ENCODE peak calls at places on chromosomes 11 and 22, in six cellular contexts. One of them, this sample, is unnamed.
A peak's percentile ranks its signal among the peaks of the same experiment; 100 is the strongest.

GRCh38 chr11:6911946-6912345 is 8.9 kb upstream of the OR2D3 start:
- DNase-seq in K562: no peak
- DNase-seq in stomach: no peak
- DNase-seq in transverse colon: no peak
- DNase-seq in esophagus muscularis mucosa: no peak
- DNase-seq in HepG2: no peak
- DNase-seq in this sample: no peak

GRCh38 chr11:104653011-104653806 is 245.1 kb downstream of the CASP12 start:
- DNase-seq in transverse colon: no peak
- DNase-seq in esophagus muscularis mucosa: no peak
- DNase-seq in stomach: no peak
- DNase-seq in K562: no peak
- DNase-seq in HepG2: no peak
- DNase-seq in this sample: no peak

GRCh38 chr11:58530236-58530635 is 22.3 kb upstream of the OR5B21 start:
- DNase-seq in HepG2: no peak
- DNase-seq in K562: no peak
- DNase-seq in stomach: no peak
- DNase-seq in transverse colon: no peak
- DNase-seq in esophagus muscularis mucosa: no peak
- DNase-seq in this sample: no peak

GRCh38 chr11:66639066-66639813 is 737 bp downstream of the RBM4 start:
- DNase-seq in stomach: no peak
- DNase-seq in esophagus muscularis mucosa: no peak
- DNase-seq in HepG2: peak; percentile 29
- DNase-seq in K562: no peak
- DNase-seq in transverse colon: peak; percentile 20
- DNase-seq in this sample: no peak

GRCh38 chr11:46291441-46292143 is 14.1 kb downstream of the CREB3L1 start:
- DNase-seq in transverse colon: no peak
- DNase-seq in stomach: peak; percentile 50
- DNase-seq in HepG2: no peak
- DNase-seq in esophagus muscularis mucosa: no peak
- DNase-seq in K562: no peak
- DNase-seq in this sample: no peak

GRCh38 chr11:36048496-36049247 is 104.8 kb downstream of the LDLRAD3 start:
- DNase-seq in esophagus muscularis mucosa: no peak
- DNase-seq in HepG2: no peak
- DNase-seq in stomach: no peak
- DNase-seq in transverse colon: no peak
- DNase-seq in K562: no peak
- DNase-seq in this sample: no peak

GRCh38 chr22:49936018-49936972 is 17.9 kb downstream of the CRELD2 start:
- DNase-seq in HepG2: peak; percentile 93
- DNase-seq in transverse colon: peak; percentile 92
- DNase-seq in K562: peak; percentile 79
- DNase-seq in stomach: peak; percentile 95
- DNase-seq in esophagus muscularis mucosa: peak; percentile 98
- DNase-seq in this sample: peak; percentile 95

GRCh38 chr22:32042924-32043323 is at the start of gene SLC5A1:
- DNase-seq in transverse colon: peak; percentile 91
- DNase-seq in K562: no peak
- DNase-seq in esophagus muscularis mucosa: no peak
- DNase-seq in stomach: peak; percentile 88
- DNase-seq in HepG2: no peak
- DNase-seq in this sample: peak; percentile 81

GRCh38 chr11:99069831-99070444 is 49.2 kb downstream of the CNTN5 start:
- DNase-seq in transverse colon: peak; percentile 12
- DNase-seq in esophagus muscularis mucosa: no peak
- DNase-seq in stomach: no peak
- DNase-seq in K562: no peak
- DNase-seq in HepG2: peak; percentile 3
- DNase-seq in this sample: no peak

GRCh38 chr11:36475192-36475591 is 34.9 kb downstream of the TRAF6 start:
- DNase-seq in HepG2: no peak
- DNase-seq in transverse colon: no peak
- DNase-seq in esophagus muscularis mucosa: no peak
- DNase-seq in stomach: no peak
- DNase-seq in K562: no peak
- DNase-seq in this sample: no peak

GRCh38 chr11:94134651-94135512 is 6.2 kb downstream of the PANX1 start:
- DNase-seq in stomach: peak; percentile 64
- DNase-seq in esophagus muscularis mucosa: no peak
- DNase-seq in K562: no peak
- DNase-seq in transverse colon: peak; percentile 55
- DNase-seq in HepG2: no peak
- DNase-seq in this sample: no peak

GRCh38 chr22:49657275-49657973 is 170.2 kb downstream of the BRD1 start:
- DNase-seq in esophagus muscularis mucosa: no peak
- DNase-seq in transverse colon: peak; percentile 68
- DNase-seq in HepG2: no peak
- DNase-seq in stomach: peak; percentile 48
- DNase-seq in K562: peak; percentile 68
- DNase-seq in this sample: peak; percentile 81

GRCh38 chr22:18056802-18057474 is 20.9 kb upstream of the PEX26 start:
- DNase-seq in K562: no peak
- DNase-seq in esophagus muscularis mucosa: no peak
- DNase-seq in HepG2: no peak
- DNase-seq in transverse colon: peak; percentile 50
- DNase-seq in stomach: no peak
- DNase-seq in this sample: no peak

GRCh38 chr11:10318527-10318802 is 13.6 kb downstream of the ADM start:
- DNase-seq in HepG2: no peak
- DNase-seq in K562: no peak
- DNase-seq in esophagus muscularis mucosa: no peak
- DNase-seq in transverse colon: peak; percentile 54
- DNase-seq in stomach: no peak
- DNase-seq in this sample: no peak

GRCh38 chr11:57703341-57703740 is 8.7 kb downstream of the MED19 start:
- DNase-seq in transverse colon: no peak
- DNase-seq in HepG2: no peak
- DNase-seq in stomach: no peak
- DNase-seq in esophagus muscularis mucosa: no peak
- DNase-seq in K562: no peak
- DNase-seq in this sample: no peak

GRCh38 chr11:21814169-21814568 is 378.7 kb upstream of the ANO5 start:
- DNase-seq in K562: no peak
- DNase-seq in transverse colon: no peak
- DNase-seq in HepG2: peak; percentile 40
- DNase-seq in stomach: no peak
- DNase-seq in esophagus muscularis mucosa: no peak
- DNase-seq in this sample: no peak

DNA sequence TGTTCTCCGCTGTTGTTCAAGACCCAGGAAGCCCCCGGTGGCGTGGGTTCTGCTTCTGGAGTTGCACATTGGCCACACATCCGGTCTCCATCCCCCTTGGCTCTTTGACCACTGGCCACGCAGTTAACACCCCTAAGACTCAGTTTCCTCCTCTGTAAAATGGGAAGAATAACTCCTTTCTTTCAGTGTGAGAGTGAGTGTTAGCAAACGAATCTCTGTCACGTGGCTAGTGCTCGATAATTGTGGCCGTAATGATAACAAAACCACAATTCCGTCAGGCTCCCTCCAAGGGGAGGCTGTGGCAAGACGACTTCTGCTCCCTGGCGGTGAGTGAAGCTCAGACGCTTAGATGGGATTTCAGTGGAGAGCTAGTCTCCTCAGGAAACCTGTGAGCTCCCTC is 315.2 kb upstream of the B3GAT1 start:
- DNase-seq in transverse colon: no peak
- DNase-seq in esophagus muscularis mucosa: no peak
- DNase-seq in HepG2: no peak
- DNase-seq in K562: peak; percentile 30
- DNase-seq in stomach: no peak
- DNase-seq in this sample: no peak
- TF ChIP-seq POLR2A in transverse colon: no peak
- TF ChIP-seq POLR2A in esophagus muscularis mucosa: no peak
- TF ChIP-seq POLR2A in HepG2: no peak
- TF ChIP-seq POLR2A in K562: no peak
- TF ChIP-seq POLR2A in stomach: no peak
- TF ChIP-seq POLR2A in this sample: no peak

GRCh38 chr11:50188040-50188439 is 155.4 kb downstream of the OR4C45 start:
- DNase-seq in stomach: no peak
- DNase-seq in K562: no peak
- DNase-seq in HepG2: no peak
- DNase-seq in transverse colon: no peak
- DNase-seq in esophagus muscularis mucosa: no peak
- DNase-seq in this sample: no peak

GRCh38 chr11:50187220-50187619 is 154.5 kb downstream of the OR4C45 start:
- DNase-seq in K562: no peak
- DNase-seq in transverse colon: no peak
- DNase-seq in HepG2: no peak
- DNase-seq in stomach: no peak
- DNase-seq in esophagus muscularis mucosa: no peak
- DNase-seq in this sample: no peak

DNA sequence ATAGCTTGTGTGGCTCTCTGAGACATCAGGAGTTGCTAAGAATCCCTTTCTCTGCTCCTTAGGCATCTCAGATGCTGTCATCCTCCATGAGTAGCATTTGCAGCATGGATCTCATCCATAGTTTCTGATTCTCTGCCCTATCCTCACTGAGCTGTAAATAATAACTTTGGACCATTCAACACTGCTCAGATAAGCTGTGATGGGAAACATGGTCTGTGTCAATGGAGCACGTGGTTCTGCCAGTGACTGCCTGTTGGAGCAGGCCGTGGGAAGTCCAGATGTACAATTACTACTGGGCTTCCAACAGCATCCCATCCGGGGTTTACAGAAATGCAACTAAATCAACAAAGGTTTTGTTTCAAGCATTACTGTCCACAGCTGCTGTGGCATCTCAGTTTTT is 160.1 kb downstream of the OR4C45 start:
- DNase-seq in K562: no peak
- DNase-seq in esophagus muscularis mucosa: no peak
- DNase-seq in transverse colon: no peak
- DNase-seq in HepG2: no peak
- DNase-seq in stomach: no peak
- DNase-seq in this sample: no peak
- TF ChIP-seq EP300 in K562: no peak
- TF ChIP-seq EP300 in esophagus muscularis mucosa: no peak
- TF ChIP-seq EP300 in transverse colon: no peak
- TF ChIP-seq EP300 in HepG2: no peak
- TF ChIP-seq EP300 in stomach: no peak
- TF ChIP-seq EP300 in this sample: no peak

GRCh38 chr11:108601150-108601549 is 7.6 kb upstream of the EXPH5 start:
- DNase-seq in transverse colon: no peak
- DNase-seq in stomach: no peak
- DNase-seq in HepG2: no peak
- DNase-seq in esophagus muscularis mucosa: no peak
- DNase-seq in K562: no peak
- DNase-seq in this sample: no peak

GRCh38 chr11:108608548-108608947 is 15.0 kb upstream of the EXPH5 start:
- DNase-seq in HepG2: no peak
- DNase-seq in transverse colon: no peak
- DNase-seq in stomach: no peak
- DNase-seq in K562: no peak
- DNase-seq in esophagus muscularis mucosa: no peak
- DNase-seq in this sample: no peak

GRCh38 chr11:108606070-108606469 is 12.5 kb upstream of the EXPH5 start:
- DNase-seq in transverse colon: no peak
- DNase-seq in K562: no peak
- DNase-seq in esophagus muscularis mucosa: no peak
- DNase-seq in HepG2: no peak
- DNase-seq in stomach: no peak
- DNase-seq in this sample: no peak

GRCh38 chr11:108609681-108610080 is 16.1 kb upstream of the EXPH5 start:
- DNase-seq in HepG2: no peak
- DNase-seq in K562: no peak
- DNase-seq in esophagus muscularis mucosa: no peak
- DNase-seq in transverse colon: no peak
- DNase-seq in stomach: no peak
- DNase-seq in this sample: no peak

GRCh38 chr11:108606495-108607160 is 13.1 kb upstream of the EXPH5 start:
- DNase-seq in esophagus muscularis mucosa: no peak
- DNase-seq in K562: no peak
- DNase-seq in HepG2: no peak
- DNase-seq in stomach: no peak
- DNase-seq in transverse colon: no peak
- DNase-seq in this sample: no peak
- TF ChIP-seq POLR2AphosphoS5 in esophagus muscularis mucosa: no peak
- TF ChIP-seq POLR2AphosphoS5 in K562: no peak
- TF ChIP-seq POLR2AphosphoS5 in HepG2: no peak
- TF ChIP-seq POLR2AphosphoS5 in stomach: no peak
- TF ChIP-seq POLR2AphosphoS5 in transverse colon: no peak
- TF ChIP-seq POLR2AphosphoS5 in this sample: no peak

GRCh38 chr11:123170929-123171328 is 24.1 kb downstream of the CLMP start:
- DNase-seq in HepG2: no peak
- DNase-seq in stomach: no peak
- DNase-seq in K562: no peak
- DNase-seq in esophagus muscularis mucosa: no peak
- DNase-seq in transverse colon: no peak
- DNase-seq in this sample: no peak

GRCh38 chr11:123173856-123174186 is 21.2 kb downstream of the CLMP start:
- DNase-seq in transverse colon: no peak
- DNase-seq in K562: no peak
- DNase-seq in HepG2: no peak
- DNase-seq in esophagus muscularis mucosa: no peak
- DNase-seq in stomach: no peak
- DNase-seq in this sample: no peak

GRCh38 chr11:123176785-123177184 is 18.3 kb downstream of the CLMP start:
- DNase-seq in stomach: no peak
- DNase-seq in transverse colon: no peak
- DNase-seq in K562: no peak
- DNase-seq in HepG2: no peak
- DNase-seq in esophagus muscularis mucosa: no peak
- DNase-seq in this sample: no peak

GRCh38 chr11:123173040-123173855 is 21.8 kb downstream of the CLMP start:
- DNase-seq in HepG2: no peak
- DNase-seq in K562: no peak
- DNase-seq in transverse colon: no peak
- DNase-seq in esophagus muscularis mucosa: no peak
- DNase-seq in stomach: no peak
- DNase-seq in this sample: no peak

DNA sequence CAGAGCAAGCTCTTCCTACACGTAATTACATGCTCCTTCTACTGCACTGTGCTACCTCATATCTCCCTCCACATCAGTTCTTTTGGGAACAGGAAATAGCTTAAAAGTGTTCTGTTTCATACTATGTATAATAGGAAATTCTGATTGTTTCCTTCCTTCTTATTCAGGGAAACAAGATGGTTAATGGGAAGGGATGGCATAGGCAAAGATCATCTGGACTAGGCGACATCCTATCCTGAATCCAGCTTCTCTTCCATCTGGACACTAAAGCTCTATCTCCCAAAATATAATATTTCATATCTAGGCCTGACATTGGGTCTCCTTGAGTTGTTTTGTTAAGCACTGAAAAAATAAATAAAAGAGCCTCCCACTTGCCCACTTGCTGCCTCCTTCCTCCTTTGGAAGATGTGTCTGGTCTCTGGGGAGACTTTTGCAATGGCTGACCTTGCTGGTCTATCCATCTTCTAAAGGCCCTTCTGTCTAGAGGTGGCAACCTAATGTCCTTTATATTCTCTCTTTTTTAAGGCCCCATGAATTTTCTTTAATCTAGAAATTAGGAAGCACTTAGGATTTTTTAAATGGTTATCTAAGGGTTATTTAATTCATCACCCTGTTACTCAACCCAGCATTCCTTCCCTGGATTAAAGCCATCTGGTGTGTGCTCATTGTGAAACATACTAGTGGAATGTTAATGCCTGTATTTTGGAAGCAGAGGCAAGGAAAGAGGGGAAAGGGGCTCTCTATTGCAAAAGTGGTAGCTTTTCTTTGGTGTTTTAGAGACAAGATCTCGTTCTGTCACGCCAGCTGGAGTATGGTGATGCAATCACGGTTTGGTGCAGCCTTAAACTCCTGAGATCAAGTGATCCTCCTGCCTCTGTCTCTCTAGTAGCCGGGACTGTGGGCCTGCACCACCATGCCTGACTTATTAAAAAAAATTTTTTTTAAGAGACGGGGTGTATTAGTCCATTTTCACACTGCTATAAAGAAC is 20.6 kb downstream of the CLMP start:
- DNase-seq in esophagus muscularis mucosa: no peak
- DNase-seq in HepG2: no peak
- DNase-seq in stomach: peak; percentile 39
- DNase-seq in K562: no peak
- DNase-seq in transverse colon: peak; percentile 60
- DNase-seq in this sample: peak; percentile 84
- TF ChIP-seq POLR2A in esophagus muscularis mucosa: no peak
- TF ChIP-seq POLR2A in HepG2: no peak
- TF ChIP-seq POLR2A in stomach: no peak
- TF ChIP-seq POLR2A in K562: no peak
- TF ChIP-seq POLR2A in transverse colon: no peak
- TF ChIP-seq POLR2A in this sample: no peak

This sample was measured in suprapubic skin.